ENCODE peak calls at places on chromosomes 3 and 15, in six cellular contexts. O, W, T, P, U and Y are unnamed samples.
A peak's percentile ranks its signal among the peaks of the same experiment; 100 is the strongest.

GRCh38 chr3:188133219-188133618 is 20.7 kb upstream of the LPP start:
- DNase-seq in O (no peak), T (no peak), P (peak; percentile 67), W (no peak), U (no peak), Y (no peak)

GRCh38 chr15:41630616-41631218 is 29.5 kb upstream of the MGA start:
- DNase-seq in P (no peak), W (no peak), T (no peak), U (no peak), O (no peak), Y (no peak)

GRCh38 chr3:61701019-61701418 is 139.6 kb downstream of the PTPRG start:
- DNase-seq in O (no peak), U (no peak), W (no peak), P (no peak), T (no peak), Y (no peak)

GRCh38 chr3:16352428-16352827 is 87.4 kb downstream of the OXNAD1 start:
- DNase-seq in P (no peak), W (no peak), U (no peak), T (no peak), O (no peak), Y (no peak)

GRCh38 chr3:57006949-57007419 is 53.5 kb upstream of the SPATA12 start:
- DNase-seq in O (no peak), W (no peak), T (peak; percentile 72), P (peak; percentile 38), U (no peak), Y (no peak)

GRCh38 chr3:170102421-170102820 is 64.6 kb downstream of the GPR160 start:
- DNase-seq in P (no peak), O (no peak), U (no peak), W (no peak), T (no peak), Y (no peak)

GRCh38 chr15:82139823-82140268 is 94.0 kb upstream of the MEX3B start:
- DNase-seq in T (no peak), W (peak; percentile 63), P (peak; percentile 74), O (no peak), U (peak; percentile 56), Y (no peak)

GRCh38 chr3:160331127-160331937 is 67.7 kb downstream of the IFT80 start:
- DNase-seq in P (peak; percentile 86), U (no peak), T (peak; percentile 16), W (no peak), O (no peak), Y (no peak)

GRCh38 chr3:161415506-161416231 is 44.4 kb upstream of the SPTSSB start:
- DNase-seq in T (peak; percentile 55), U (no peak), W (peak; percentile 93), O (no peak), P (peak; percentile 88), Y (peak; percentile 28)

GRCh38 chr3:42503251-42503924 is 945 bp downstream of the VIPR1 start:
- DNase-seq in U (no peak), P (no peak), W (no peak), O (no peak), T (no peak), Y (no peak)

GRCh38 chr15:31306426-31307269 is 20.0 kb upstream of the KLF13 start:
- DNase-seq in U (no peak), W (no peak), T (no peak), O (peak; percentile 69), P (no peak), Y (peak; percentile 58)

GRCh38 chr3:194908432-194908966 is 222.8 kb downstream of the FAM43A start:
- DNase-seq in W (no peak), U (no peak), T (no peak), O (no peak), P (no peak), Y (no peak)